ENCODE peak calls at places on chromosomes 1 and 21, in seven cellular contexts. L, I, X, F, W, G and Q are unnamed samples.

GRCh38 chr1:99146129-99146848 is 118.0 kb upstream of the PLPPR4 start:
- DNase-seq in X (no peak), F (no peak), W (no peak), I (no peak), G (no peak), L (no peak), Q (peak)

GRCh38 chr1:116325922-116326321 is 47.1 kb upstream of the ATP1A1 start:
- DNase-seq in L (no peak), X (no peak), F (no peak), G (no peak), I (no peak), W (no peak), Q (no peak)

GRCh38 chr1:175471039-175471800 is 272.2 kb downstream of the TNR start:
- DNase-seq in X (no peak), L (no peak), F (no peak), W (no peak), G (no peak), I (no peak), Q (no peak)

GRCh38 chr1:186152945-186153309 is 222.1 kb downstream of the TPR start:
- DNase-seq in F (no peak), I (no peak), L (no peak), W (no peak), G (no peak), X (no peak), Q (peak)

GRCh38 chr1:153363641-153364040 is 6.0 kb downstream of the S100A9 start:
- DNase-seq in X (no peak), L (no peak), G (no peak), I (no peak), W (no peak), F (no peak), Q (no peak)

GRCh38 chr1:243213045-243213787 is 41.9 kb downstream of the CEP170 start:
- DNase-seq in L (no peak), I (no peak), F (no peak), G (no peak), X (no peak), W (no peak), Q (no peak)

GRCh38 chr1:78032964-78033796 is 12.6 kb upstream of the GIPC2 start:
- DNase-seq in L (no peak), I (no peak), F (no peak), X (no peak), W (no peak), G (no peak), Q (no peak)

GRCh38 chr1:14500041-14500440 is 98.4 kb upstream of the KAZN start:
- DNase-seq in L (no peak), W (no peak), X (no peak), F (no peak), I (no peak), G (no peak), Q (no peak)

GRCh38 chr1:198150369-198150768 is 6.4 kb upstream of the NEK7 start:
- DNase-seq in G (no peak), I (no peak), X (no peak), F (no peak), W (no peak), L (no peak), Q (no peak)

GRCh38 chr1:109532365-109533136 is 7.1 kb upstream of the GPR61 start:
- DNase-seq in W (peak), L (no peak), X (peak), I (peak), G (peak), F (peak), Q (peak)

GRCh38 chr1:109529895-109530456 is 9.7 kb upstream of the GPR61 start:
- DNase-seq in I (no peak), X (no peak), G (no peak), F (no peak), L (no peak), W (peak), Q (no peak)

GRCh38 chr1:109531826-109532364 is 7.8 kb upstream of the GPR61 start:
- DNase-seq in X (no peak), G (no peak), F (no peak), I (no peak), L (no peak), W (no peak), Q (no peak)

GRCh38 chr1:109530457-109531204 is 9.0 kb upstream of the GPR61 start:
- DNase-seq in X (no peak), F (no peak), W (peak), L (no peak), G (no peak), I (no peak), Q (no peak)

GRCh38 chr1:109531205-109531779 is 8.4 kb upstream of the GPR61 start:
- DNase-seq in W (no peak), L (no peak), I (no peak), G (no peak), X (no peak), F (no peak), Q (no peak)
- TF ChIP-seq JUND in W (no peak), L (no peak), I (no peak), G (no peak), X (no peak), F (no peak), Q (no peak)

GRCh38 chr1:5991784-5992033 is 516 bp downstream of the NPHP4 start:
- DNase-seq in L (no peak), G (peak), I (no peak), W (peak), F (no peak), X (peak), Q (peak)

GRCh38 chr1:5992034-5992813 is at the start of gene NPHP4:
- DNase-seq in I (peak), G (peak), X (peak), F (peak), W (peak), L (peak), Q (peak)

GRCh38 chr1:5993553-5994510 is 1.6 kb upstream of the NPHP4 start:
- DNase-seq in W (no peak), X (peak), I (no peak), G (peak), L (no peak), F (no peak), Q (no peak)

GRCh38 chr1:5990913-5991783 is 1.1 kb downstream of the NPHP4 start:
- DNase-seq in G (no peak), I (no peak), W (peak), X (peak), F (no peak), L (no peak), Q (peak)

DNA sequence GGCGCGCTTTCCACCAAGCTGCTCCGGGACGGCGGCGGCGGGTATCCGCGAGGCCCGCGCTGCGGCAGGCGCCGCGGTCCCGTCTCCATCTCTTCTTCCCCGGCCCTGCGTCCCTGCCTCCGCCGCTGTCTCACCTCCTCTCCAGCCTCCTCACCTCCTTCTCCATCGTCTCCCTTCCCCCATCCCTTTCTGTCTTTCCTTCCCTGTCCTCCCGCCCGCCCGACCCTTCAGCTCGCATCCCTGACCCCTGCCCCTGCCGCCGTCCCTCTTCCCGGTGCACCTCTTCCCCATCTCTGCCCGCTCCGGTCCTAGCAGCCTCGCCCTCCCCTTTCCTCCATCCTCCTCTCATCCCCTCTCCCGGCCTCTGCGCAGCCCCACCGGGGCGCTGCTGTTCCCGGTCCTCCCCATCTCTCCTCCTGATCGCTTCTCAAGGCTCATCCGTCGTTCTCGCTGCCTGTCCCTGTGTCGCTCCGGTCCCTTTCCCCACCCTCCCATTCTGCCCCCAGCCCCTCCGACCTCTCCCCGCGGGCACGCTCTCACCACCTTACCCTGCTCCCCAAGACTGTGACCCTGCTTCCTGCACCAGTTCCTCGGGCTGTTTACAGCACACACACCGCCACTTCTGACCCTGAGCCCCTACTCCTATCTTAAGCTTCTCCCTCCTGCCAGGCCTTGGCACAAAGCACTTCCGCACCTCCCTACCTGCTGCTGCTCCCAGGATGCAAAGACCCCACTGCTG is 758 bp upstream of the NPHP4 start:
- DNase-seq in W (peak), F (no peak), I (no peak), L (no peak), X (peak), G (no peak), Q (no peak)
- TF ChIP-seq JUND in W (no peak), F (no peak), I (no peak), L (no peak), X (no peak), G (no peak), Q (no peak)

GRCh38 chr21:44434936-44435635 is 20.2 kb upstream of the LRRC3 start:
- DNase-seq in L (no peak), G (peak), I (no peak), F (no peak), W (no peak), X (no peak), Q (no peak)
- TF ChIP-seq JUND in L (no peak), G (no peak), I (no peak), F (no peak), W (no peak), X (no peak), Q (no peak)

DNA sequence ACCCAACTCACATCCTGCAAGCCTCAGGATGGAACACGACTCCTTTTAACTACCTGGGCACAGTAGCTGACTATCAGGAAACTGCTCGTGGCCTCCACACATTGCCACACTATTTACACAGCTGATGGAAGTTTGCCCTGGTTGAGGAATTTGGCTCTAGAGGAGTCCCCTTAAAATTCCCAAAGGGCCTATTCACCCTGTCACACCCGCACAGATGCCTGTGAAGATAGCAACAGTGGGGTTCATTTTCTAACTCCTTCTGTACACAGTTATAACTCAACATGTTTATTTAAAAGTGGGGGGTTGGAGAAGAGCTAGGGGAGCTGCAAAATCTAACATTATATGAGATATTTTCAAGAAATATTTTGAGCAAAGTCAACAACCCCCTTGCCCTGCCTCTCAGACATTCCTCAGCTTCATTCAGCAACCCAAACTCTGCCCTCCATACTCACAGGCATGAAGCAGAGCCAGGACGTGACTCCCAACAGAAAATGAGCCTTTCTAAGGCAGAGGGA is 35.8 kb upstream of the CCN1 start:
- DNase-seq in I (peak), F (no peak), G (no peak), W (no peak), L (no peak), X (no peak), Q (peak)
- TF ChIP-seq JUND in I (no peak), F (no peak), G (no peak), W (no peak), L (no peak), X (no peak), Q (peak)